ENCODE peak calls at places on chromosome 3, in six cellular contexts. F is NCI-H460; S is T-helper 2 cell; Q is stimulated activated naive CD4-positive, alpha-beta T cell; H is activated T-helper 1 cell treated with Interleukin-2 at 50 U/mL for 16 hours; I is lower lobe of right lung. Z is an unnamed sample.

GRCh38 chr3:98561727-98562521 is 30.1 kb downstream of the GPR15 start:
- DNase-seq in F (no peak), S (peak; percentile 81), I (no peak), Q (no peak), H (no peak), Z (no peak)

GRCh38 chr3:33035596-33035995 is 61.4 kb downstream of the GLB1 start:
- DNase-seq in S (no peak), Q (no peak), F (peak; percentile 38), I (no peak), H (no peak), Z (no peak)

GRCh38 chr3:35184775-35185174 is 454.6 kb upstream of the ARPP21 start:
- DNase-seq in H (no peak), Q (no peak), F (peak; percentile 22), S (no peak), I (no peak), Z (no peak)

GRCh38 chr3:14374444-14374883 is 27.9 kb upstream of the SLC6A6 start:
- DNase-seq in I (peak; percentile 57), Q (no peak), F (no peak), H (no peak), S (no peak), Z (no peak)

GRCh38 chr3:149547954-149548728 is 73.6 kb downstream of the TM4SF4 start:
- DNase-seq in F (peak; percentile 86), S (no peak), Q (no peak), H (no peak), I (no peak), Z (no peak)

GRCh38 chr3:108125151-108125540 is 34.3 kb upstream of the CD47 start:
- DNase-seq in F (no peak), H (no peak), S (no peak), I (no peak), Q (no peak), Z (no peak)

GRCh38 chr3:158354713-158355112 is 216.3 kb upstream of the MLF1 start:
- DNase-seq in H (no peak), F (no peak), I (no peak), S (no peak), Q (no peak), Z (no peak)

GRCh38 chr3:68441054-68441453 is 491.3 kb downstream of the TAFA4 start:
- DNase-seq in Q (no peak), I (no peak), H (no peak), F (no peak), S (no peak), Z (no peak)

GRCh38 chr3:65854606-65855304 is 184.0 kb downstream of the MAGI1 start:
- DNase-seq in F (no peak), I (no peak), H (no peak), Q (no peak), S (no peak), Z (no peak)

GRCh38 chr3:64575211-64575844 is 112.5 kb downstream of the ADAMTS9 start:
- DNase-seq in F (no peak), H (no peak), Q (no peak), I (no peak), S (peak; percentile 2), Z (no peak)

Z was measured in activated effector memory CD4-positive, alpha-beta T cell treated with Interleukin-2 at 50 U/mL for 16 hours.